ENCODE peak calls at places on chromosomes 13 and 19, in four cellular contexts. I is Panc1, A is cardiac muscle cell, T is ovary. Z is an unnamed sample. For H3K4me1 and H3K9me3, the result is how much of the 10 kb centered on the place peaks cover.

GRCh38 chr13:23541221-23541620 is 29.0 kb upstream of the TNFRSF19 start:
- DNase-seq in A (no peak), I (no peak), T (no peak), Z (no peak)

GRCh38 chr13:28031929-28032328 is 43.4 kb upstream of the URAD start:
- DNase-seq in A (no peak), T (no peak), I (no peak), Z (no peak)

GRCh38 chr19:39557791-39558622 is 18.0 kb upstream of the EID2 start:
- DNase-seq in T (no peak), I (peak), A (peak), Z (no peak)

GRCh38 chr19:1249298-1249989 is 1.1 kb downstream of the MIDN start:
- DNase-seq in A (peak), T (peak), I (no peak), Z (peak)

GRCh38 chr13:39102981-39103490 is 64.8 kb downstream of the NHLRC3 start:
- DNase-seq in T (no peak), A (peak), I (no peak), Z (no peak)

GRCh38 chr19:42254083-42254849 is 662 bp downstream of the ERF start:
- DNase-seq in I (no peak), A (peak), T (peak), Z (peak)

GRCh38 chr19:40305403-40305802 is 20.3 kb upstream of the AKT2 start:
- DNase-seq in I (peak), A (peak), T (peak), Z (peak)

GRCh38 chr19:3852614-3853254 is 16.1 kb downstream of the ZFR2 start:
- DNase-seq in A (peak), T (no peak), I (no peak), Z (peak)

GRCh38 chr19:16585808-16586476 is 13.7 kb upstream of the SLC35E1 start:
- DNase-seq in I (no peak), A (no peak), T (no peak), Z (peak)

GRCh38 chr19:30593975-30594925 is 222.1 kb downstream of the ZNF536 start:
- DNase-seq in I (no peak), T (no peak), A (no peak), Z (no peak)

GRCh38 chr19:34999498-35000337 is at the start of gene GRAMD1A:
- DNase-seq in I (peak), T (peak), A (peak), Z (peak)
- H3K4me1 ChIP-seq in I (under half), T (under half), A (under half), Z (under half)

DNA sequence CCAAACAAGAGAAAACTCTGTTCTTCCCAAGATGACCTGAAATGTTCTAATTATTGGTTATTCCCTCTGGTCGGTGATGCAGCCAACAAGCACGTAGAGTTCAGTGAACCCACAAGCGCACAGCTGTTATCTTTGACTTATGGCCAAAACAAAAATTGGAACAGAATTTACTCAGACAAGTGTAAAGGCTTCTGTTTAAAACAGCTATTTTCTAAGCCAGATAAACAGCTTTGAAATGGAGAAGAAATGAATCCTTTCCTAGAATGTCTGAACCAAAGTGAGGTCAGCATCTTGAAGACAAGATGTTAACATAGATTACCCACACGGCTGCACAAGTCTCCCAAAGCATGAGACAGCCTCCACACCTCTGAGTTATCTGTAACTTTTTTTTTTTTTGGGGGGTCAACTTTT is 669.2 kb downstream of the DIAPH3 start:
- DNase-seq in A (peak), T (no peak), I (no peak), Z (no peak)
- H3K4me3 ChIP-seq in A (no peak), T (no peak), I (no peak), Z (no peak)

GRCh38 chr19:58307736-58308135 is 2.6 kb downstream of the ERVK3-1 start:
- DNase-seq in A (no peak), I (no peak), T (no peak), Z (no peak)
- H3K9me3 ChIP-seq in A (under half), I (under half), T (under half), Z (under half)

GRCh38 chr19:18474366-18474887 is 36.5 kb upstream of the ISYNA1 start:
- DNase-seq in A (no peak), I (no peak), T (no peak), Z (no peak)
- H3K4me1 ChIP-seq in A (under half), I (under half), T (under half), Z (half or more)

Z was measured in mucosa of descending colon.